ENCODE peak calls at places on chromosomes 11 and 22, in ten cellular contexts. One of them, this sample, is unnamed.
A peak's percentile ranks its signal among the peaks of the same experiment; 100 is the strongest.

GRCh38 chr11:1072116-1072820 is 2.4 kb upstream of the MUC2 start:
- DNase-seq in CD4-positive, alpha-beta T cell: no peak
- DNase-seq in cardiac muscle cell: no peak
- DNase-seq in prostate gland: no peak
- DNase-seq in fibroblast of lung: peak; percentile 5
- DNase-seq in IMR-90: peak; percentile 71
- DNase-seq in spleen: peak; percentile 79
- DNase-seq in psoas muscle: peak; percentile 35
- DNase-seq in heart left ventricle: peak; percentile 52
- DNase-seq in Peyer's patch: peak; percentile 71
- DNase-seq in this sample: no peak

GRCh38 chr11:119368121-119369034 is 13.1 kb downstream of the USP2 start:
- DNase-seq in CD4-positive, alpha-beta T cell: no peak
- DNase-seq in cardiac muscle cell: no peak
- DNase-seq in prostate gland: no peak
- DNase-seq in fibroblast of lung: peak; percentile 59
- DNase-seq in IMR-90: peak; percentile 34
- DNase-seq in spleen: peak; percentile 54
- DNase-seq in psoas muscle: peak; percentile 97
- DNase-seq in heart left ventricle: peak; percentile 89
- DNase-seq in Peyer's patch: peak; percentile 97
- DNase-seq in this sample: no peak

GRCh38 chr11:13775471-13775870 is 107.0 kb downstream of the FAR1 start:
- DNase-seq in CD4-positive, alpha-beta T cell: no peak
- DNase-seq in cardiac muscle cell: no peak
- DNase-seq in prostate gland: no peak
- DNase-seq in fibroblast of lung: no peak
- DNase-seq in IMR-90: no peak
- DNase-seq in spleen: no peak
- DNase-seq in psoas muscle: no peak
- DNase-seq in heart left ventricle: no peak
- DNase-seq in Peyer's patch: peak; percentile 75
- DNase-seq in this sample: no peak

GRCh38 chr22:48701296-48702030 is 1126.2 kb downstream of the BRD1 start:
- DNase-seq in CD4-positive, alpha-beta T cell: no peak
- DNase-seq in cardiac muscle cell: no peak
- DNase-seq in prostate gland: no peak
- DNase-seq in fibroblast of lung: no peak
- DNase-seq in IMR-90: no peak
- DNase-seq in spleen: no peak
- DNase-seq in psoas muscle: no peak
- DNase-seq in heart left ventricle: no peak
- DNase-seq in Peyer's patch: no peak
- DNase-seq in this sample: no peak

GRCh38 chr22:28989035-28989464 is 72.6 kb downstream of the C22orf31 start:
- DNase-seq in CD4-positive, alpha-beta T cell: no peak
- DNase-seq in cardiac muscle cell: no peak
- DNase-seq in prostate gland: no peak
- DNase-seq in fibroblast of lung: no peak
- DNase-seq in IMR-90: no peak
- DNase-seq in spleen: no peak
- DNase-seq in psoas muscle: no peak
- DNase-seq in heart left ventricle: no peak
- DNase-seq in Peyer's patch: no peak
- DNase-seq in this sample: no peak

GRCh38 chr11:16889905-16890304 is 124.3 kb downstream of the PLEKHA7 start:
- DNase-seq in CD4-positive, alpha-beta T cell: no peak
- DNase-seq in cardiac muscle cell: no peak
- DNase-seq in prostate gland: no peak
- DNase-seq in fibroblast of lung: no peak
- DNase-seq in IMR-90: no peak
- DNase-seq in spleen: no peak
- DNase-seq in psoas muscle: no peak
- DNase-seq in heart left ventricle: no peak
- DNase-seq in Peyer's patch: no peak
- DNase-seq in this sample: no peak

GRCh38 chr11:68039526-68040086 is 781 bp downstream of the TCIRG1 start:
- DNase-seq in CD4-positive, alpha-beta T cell: no peak
- DNase-seq in cardiac muscle cell: no peak
- DNase-seq in prostate gland: no peak
- DNase-seq in fibroblast of lung: no peak
- DNase-seq in IMR-90: no peak
- DNase-seq in spleen: peak; percentile 84
- DNase-seq in psoas muscle: peak; percentile 59
- DNase-seq in heart left ventricle: no peak
- DNase-seq in Peyer's patch: no peak
- DNase-seq in this sample: no peak

GRCh38 chr11:108584973-108585372 is 8.6 kb downstream of the EXPH5 start:
- DNase-seq in CD4-positive, alpha-beta T cell: no peak
- DNase-seq in cardiac muscle cell: no peak
- DNase-seq in prostate gland: no peak
- DNase-seq in fibroblast of lung: no peak
- DNase-seq in IMR-90: no peak
- DNase-seq in spleen: no peak
- DNase-seq in psoas muscle: no peak
- DNase-seq in heart left ventricle: no peak
- DNase-seq in Peyer's patch: no peak
- DNase-seq in this sample: no peak

GRCh38 chr11:25449100-25449499 is 882.8 kb upstream of the ANO3 start:
- DNase-seq in CD4-positive, alpha-beta T cell: no peak
- DNase-seq in cardiac muscle cell: no peak
- DNase-seq in prostate gland: no peak
- DNase-seq in fibroblast of lung: no peak
- DNase-seq in IMR-90: no peak
- DNase-seq in spleen: no peak
- DNase-seq in psoas muscle: no peak
- DNase-seq in heart left ventricle: no peak
- DNase-seq in Peyer's patch: no peak
- DNase-seq in this sample: no peak

GRCh38 chr11:12694182-12694531 is 19.9 kb downstream of the TEAD1 start:
- DNase-seq in CD4-positive, alpha-beta T cell: no peak
- DNase-seq in cardiac muscle cell: no peak
- DNase-seq in prostate gland: peak; percentile 40
- DNase-seq in fibroblast of lung: no peak
- DNase-seq in IMR-90: peak; percentile 44
- DNase-seq in spleen: no peak
- DNase-seq in psoas muscle: no peak
- DNase-seq in heart left ventricle: no peak
- DNase-seq in Peyer's patch: no peak
- DNase-seq in this sample: no peak

GRCh38 chr11:62542111-62542745 is 4.4 kb downstream of the AHNAK start:
- DNase-seq in CD4-positive, alpha-beta T cell: no peak
- DNase-seq in cardiac muscle cell: no peak
- DNase-seq in prostate gland: no peak
- DNase-seq in fibroblast of lung: no peak
- DNase-seq in IMR-90: peak; percentile 23
- DNase-seq in spleen: no peak
- DNase-seq in psoas muscle: no peak
- DNase-seq in heart left ventricle: no peak
- DNase-seq in Peyer's patch: peak; percentile 69
- DNase-seq in this sample: no peak

GRCh38 chr11:68040957-68041591 is 2.2 kb downstream of the TCIRG1 start:
- DNase-seq in CD4-positive, alpha-beta T cell: no peak
- DNase-seq in cardiac muscle cell: no peak
- DNase-seq in prostate gland: no peak
- DNase-seq in fibroblast of lung: no peak
- DNase-seq in IMR-90: no peak
- DNase-seq in spleen: peak; percentile 84
- DNase-seq in psoas muscle: peak; percentile 49
- DNase-seq in heart left ventricle: no peak
- DNase-seq in Peyer's patch: no peak
- DNase-seq in this sample: no peak

GRCh38 chr11:88405853-88406252 is 68.3 kb upstream of the CTSC start:
- DNase-seq in CD4-positive, alpha-beta T cell: no peak
- DNase-seq in cardiac muscle cell: no peak
- DNase-seq in prostate gland: no peak
- DNase-seq in fibroblast of lung: no peak
- DNase-seq in IMR-90: no peak
- DNase-seq in spleen: no peak
- DNase-seq in psoas muscle: no peak
- DNase-seq in heart left ventricle: no peak
- DNase-seq in Peyer's patch: no peak
- DNase-seq in this sample: no peak

GRCh38 chr11:102527701-102528100 is 2.8 kb downstream of the MMP7 start:
- DNase-seq in CD4-positive, alpha-beta T cell: no peak
- DNase-seq in cardiac muscle cell: no peak
- DNase-seq in prostate gland: no peak
- DNase-seq in fibroblast of lung: no peak
- DNase-seq in IMR-90: no peak
- DNase-seq in spleen: no peak
- DNase-seq in psoas muscle: no peak
- DNase-seq in heart left ventricle: no peak
- DNase-seq in Peyer's patch: no peak
- DNase-seq in this sample: no peak

GRCh38 chr22:36286096-36286957 is 33.4 kb downstream of the APOL1 start:
- DNase-seq in CD4-positive, alpha-beta T cell: peak; percentile 65
- DNase-seq in cardiac muscle cell: peak; percentile 85
- DNase-seq in prostate gland: peak; percentile 69
- DNase-seq in fibroblast of lung: peak; percentile 71
- DNase-seq in IMR-90: peak; percentile 72
- DNase-seq in spleen: peak; percentile 89
- DNase-seq in psoas muscle: peak; percentile 90
- DNase-seq in heart left ventricle: peak; percentile 75
- DNase-seq in Peyer's patch: peak; percentile 83
- DNase-seq in this sample: peak; percentile 72

DNA sequence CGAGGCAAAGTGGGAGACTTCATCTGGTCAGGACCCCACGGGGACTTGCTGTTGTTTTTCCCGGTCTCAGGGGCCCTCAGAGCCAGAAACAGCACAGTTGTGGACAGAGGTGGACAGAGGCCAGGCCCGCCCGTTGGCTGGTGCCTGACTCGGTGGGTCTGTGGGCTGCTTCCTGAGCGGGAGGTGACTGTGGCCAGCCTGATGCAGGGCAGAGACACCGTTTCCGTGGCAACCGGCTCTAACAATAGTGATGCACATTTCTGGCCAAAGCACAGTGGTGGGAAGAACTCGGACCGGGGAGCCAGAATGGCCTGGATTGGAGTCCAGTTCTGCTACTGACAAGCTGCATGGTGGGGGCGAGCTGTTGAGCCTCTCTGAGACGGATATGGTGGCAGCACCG is 58.7 kb upstream of the ATXN10 start:
- DNase-seq in CD4-positive, alpha-beta T cell: no peak
- DNase-seq in cardiac muscle cell: no peak
- DNase-seq in prostate gland: no peak
- DNase-seq in fibroblast of lung: no peak
- DNase-seq in IMR-90: no peak
- DNase-seq in spleen: no peak
- DNase-seq in psoas muscle: peak; percentile 64
- DNase-seq in heart left ventricle: no peak
- DNase-seq in Peyer's patch: no peak
- DNase-seq in this sample: no peak
- H3K27ac ChIP-seq in CD4-positive, alpha-beta T cell: no peak overlapping the region
- H3K27ac ChIP-seq in cardiac muscle cell: no peak overlapping the region
- H3K27ac ChIP-seq in prostate gland: peak overlapping the region; percentile 71
- H3K27ac ChIP-seq in fibroblast of lung: peak overlapping the region; percentile 5
- H3K27ac ChIP-seq in IMR-90: no peak overlapping the region
- H3K27ac ChIP-seq in spleen: no peak overlapping the region
- H3K27ac ChIP-seq in psoas muscle: peak overlapping the region; percentile 94
- H3K27ac ChIP-seq in heart left ventricle: no peak overlapping the region
- H3K27ac ChIP-seq in Peyer's patch: no peak overlapping the region
- H3K27ac ChIP-seq in this sample: no peak overlapping the region

DNA sequence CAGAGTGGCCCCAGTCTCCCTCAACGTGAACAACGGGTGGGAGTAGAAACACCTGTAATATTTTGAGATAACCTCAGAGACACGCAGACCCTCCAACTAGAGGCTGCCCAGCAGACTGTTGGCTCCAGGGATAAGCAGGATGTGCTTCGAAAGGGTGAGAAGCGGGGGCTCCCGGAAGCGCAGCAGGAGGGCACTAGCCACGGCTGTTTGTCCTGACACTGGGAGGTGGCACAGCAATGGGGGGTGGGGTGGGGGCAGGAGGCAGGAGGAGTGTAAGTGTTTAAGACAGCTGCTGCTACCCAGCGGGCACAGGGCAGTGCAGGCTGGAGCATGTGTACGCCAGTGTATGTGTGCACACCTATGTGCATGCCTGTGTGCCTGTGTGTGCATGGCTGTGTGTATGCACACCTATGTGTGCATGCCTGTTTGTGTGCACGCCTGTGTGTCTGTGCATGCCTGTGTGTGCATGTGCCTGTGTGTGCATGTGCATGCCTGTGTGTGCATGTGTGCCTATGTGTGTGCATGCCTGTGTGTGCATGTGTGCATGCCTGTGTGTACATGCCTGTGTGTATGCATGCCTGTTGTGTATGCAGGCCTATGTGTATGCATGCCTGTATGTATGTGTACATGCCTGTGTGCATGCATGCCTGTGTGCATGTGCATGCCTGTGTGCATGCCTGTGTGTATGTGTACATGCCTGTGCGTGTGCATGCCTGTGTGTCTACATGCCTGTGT is 154.7 kb downstream of the SHANK2 start:
- DNase-seq in CD4-positive, alpha-beta T cell: no peak
- DNase-seq in cardiac muscle cell: no peak
- DNase-seq in prostate gland: no peak
- DNase-seq in fibroblast of lung: no peak
- DNase-seq in IMR-90: no peak
- DNase-seq in spleen: peak; percentile 50
- DNase-seq in psoas muscle: no peak
- DNase-seq in heart left ventricle: no peak
- DNase-seq in Peyer's patch: no peak
- DNase-seq in this sample: no peak
- TF ChIP-seq CTCF in CD4-positive, alpha-beta T cell: no peak
- TF ChIP-seq CTCF in cardiac muscle cell: no peak
- TF ChIP-seq CTCF in prostate gland: no peak
- TF ChIP-seq CTCF in fibroblast of lung: no peak
- TF ChIP-seq CTCF in IMR-90: no peak
- TF ChIP-seq CTCF in spleen: no peak
- TF ChIP-seq CTCF in psoas muscle: no peak
- TF ChIP-seq CTCF in heart left ventricle: no peak
- TF ChIP-seq CTCF in Peyer's patch: no peak
- TF ChIP-seq CTCF in this sample: no peak

DNA sequence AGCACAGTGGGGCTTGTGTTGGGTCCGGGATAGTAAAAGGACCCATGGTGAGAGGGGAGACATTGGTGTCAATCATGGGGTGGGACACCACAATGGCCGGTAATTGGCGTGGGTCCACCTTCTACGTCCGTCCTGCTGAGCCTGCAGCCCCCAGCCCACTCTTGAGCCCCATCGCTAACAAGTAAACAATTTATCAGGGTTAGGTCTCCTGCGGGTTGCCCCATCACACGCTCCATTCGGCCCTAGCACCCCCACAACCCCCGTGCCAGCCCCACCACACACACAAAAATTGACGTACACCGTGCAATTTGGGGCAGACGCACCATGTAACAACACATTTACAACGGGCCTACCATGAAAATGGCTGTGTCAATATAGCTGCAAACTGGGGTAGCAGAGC is 86.5 kb upstream of the HTATIP2 start:
- DNase-seq in CD4-positive, alpha-beta T cell: no peak
- DNase-seq in cardiac muscle cell: no peak
- DNase-seq in prostate gland: no peak
- DNase-seq in fibroblast of lung: no peak
- DNase-seq in IMR-90: no peak
- DNase-seq in spleen: no peak
- DNase-seq in psoas muscle: no peak
- DNase-seq in heart left ventricle: no peak
- DNase-seq in Peyer's patch: no peak
- DNase-seq in this sample: no peak
- H3K9me3 ChIP-seq in CD4-positive, alpha-beta T cell: no peaks in the 10 kb centered on the region
- H3K9me3 ChIP-seq in cardiac muscle cell: no peaks in the 10 kb centered on the region
- H3K9me3 ChIP-seq in prostate gland: no peaks in the 10 kb centered on the region
- H3K9me3 ChIP-seq in fibroblast of lung: no peaks in the 10 kb centered on the region
- H3K9me3 ChIP-seq in IMR-90: no peaks in the 10 kb centered on the region
- H3K9me3 ChIP-seq in spleen: no peaks in the 10 kb centered on the region
- H3K9me3 ChIP-seq in psoas muscle: no peaks in the 10 kb centered on the region
- H3K9me3 ChIP-seq in heart left ventricle: no peaks in the 10 kb centered on the region
- H3K9me3 ChIP-seq in Peyer's patch: no peaks in the 10 kb centered on the region
- H3K9me3 ChIP-seq in this sample: no peaks in the 10 kb centered on the region

GRCh38 chr22:22927196-22927887 is 39.7 kb downstream of the IGLL5 start:
- DNase-seq in CD4-positive, alpha-beta T cell: no peak
- DNase-seq in cardiac muscle cell: no peak
- DNase-seq in prostate gland: no peak
- DNase-seq in fibroblast of lung: no peak
- DNase-seq in IMR-90: no peak
- DNase-seq in spleen: no peak
- DNase-seq in psoas muscle: peak; percentile 36
- DNase-seq in heart left ventricle: no peak
- DNase-seq in Peyer's patch: no peak
- DNase-seq in this sample: no peak
- H3K27ac ChIP-seq in CD4-positive, alpha-beta T cell: no peak overlapping the region
- H3K27ac ChIP-seq in cardiac muscle cell: no peak overlapping the region
- H3K27ac ChIP-seq in prostate gland: no peak overlapping the region
- H3K27ac ChIP-seq in fibroblast of lung: no peak overlapping the region
- H3K27ac ChIP-seq in IMR-90: no peak overlapping the region
- H3K27ac ChIP-seq in spleen: no peak overlapping the region
- H3K27ac ChIP-seq in psoas muscle: no peak overlapping the region
- H3K27ac ChIP-seq in heart left ventricle: no peak overlapping the region
- H3K27ac ChIP-seq in Peyer's patch: no peak overlapping the region
- H3K27ac ChIP-seq in this sample: no peak overlapping the region